ENCODE peak calls at places on chromosomes 12 and 14, in nine cellular contexts. D is stomach, S is astrocyte, B is sigmoid colon, R is heart left ventricle, U is mucosa of descending colon, H is colonic mucosa, E is thyroid gland, T is endothelial cell of umbilical vein. N is an unnamed sample. For H3K9me3 and H3K36me3, the result is how much of the 10 kb centered on the place peaks cover.

GRCh38 chr12:2775431-2775830 is 19.3 kb upstream of the FKBP4 start:
- DNase-seq in E (no peak), D (peak), B (no peak), S (no peak), U (no peak), R (peak), H (no peak), T (no peak), N (peak)

GRCh38 chr14:99522457-99522891 is 41.3 kb downstream of the CCNK start:
- DNase-seq in D (no peak), H (no peak), U (no peak), T (peak), B (peak), R (peak), E (peak), S (peak), N (no peak)

GRCh38 chr14:104369208-104369607 is 210.4 kb upstream of the C14orf180 start:
- DNase-seq in E (no peak), B (no peak), D (no peak), U (no peak), T (no peak), R (peak), S (no peak), H (no peak), N (no peak)

GRCh38 chr14:104146651-104147345 is 8.4 kb downstream of the KIF26A start:
- DNase-seq in E (no peak), B (peak), S (no peak), D (no peak), T (no peak), U (no peak), R (peak), H (no peak), N (no peak)

GRCh38 chr14:59981564-59981963 is 61.6 kb downstream of the LRRC9 start:
- DNase-seq in U (no peak), H (no peak), T (no peak), S (no peak), B (no peak), R (no peak), D (no peak), E (no peak), N (no peak)

GRCh38 chr12:88391556-88391955 is 188.7 kb downstream of the KITLG start:
- DNase-seq in D (no peak), R (no peak), E (no peak), H (no peak), S (peak), U (no peak), T (peak), B (no peak), N (no peak)

GRCh38 chr12:69070319-69071090 is 137.5 kb upstream of the CPM start:
- DNase-seq in D (peak), S (peak), B (peak), E (peak), R (peak), T (peak), H (peak), U (peak), N (peak)

GRCh38 chr14:53295985-53296582 is 143.0 kb upstream of the DDHD1 start:
- DNase-seq in T (peak), B (no peak), H (no peak), S (peak), U (peak), E (no peak), R (no peak), D (no peak), N (no peak)

GRCh38 chr12:116818341-116818856 is 62.8 kb downstream of the HRK start:
- DNase-seq in E (peak), H (peak), S (peak), R (peak), T (peak), B (no peak), U (peak), D (peak), N (peak)

GRCh38 chr14:72781476-72782181 is 112.3 kb downstream of the DPF3 start:
- DNase-seq in H (peak), B (no peak), E (no peak), R (no peak), D (no peak), U (no peak), T (peak), S (peak), N (no peak)

GRCh38 chr12:84117190-84117589 is 795.4 kb downstream of the SLC6A15 start:
- DNase-seq in B (no peak), S (no peak), H (no peak), T (no peak), E (no peak), U (no peak), R (no peak), D (no peak), N (no peak)

GRCh38 chr14:32545109-32545857 is 216.2 kb downstream of the AKAP6 start:
- DNase-seq in T (no peak), B (no peak), D (no peak), E (no peak), S (no peak), R (no peak), H (no peak), U (no peak), N (no peak)

GRCh38 chr12:78086553-78087362 is 256.1 kb downstream of the NAV3 start:
- DNase-seq in T (peak), E (no peak), S (peak), B (no peak), H (no peak), R (no peak), U (no peak), D (no peak), N (no peak)

GRCh38 chr14:101350021-101350420 is 211.3 kb upstream of the DIO3 start:
- DNase-seq in B (no peak), E (no peak), D (peak), R (no peak), U (no peak), T (no peak), H (no peak), S (no peak), N (no peak)
- H3K9me3 ChIP-seq in B (under half), E (under half), D (under half), R (under half), U (under half), T (under half), H (under half), S (under half), N (under half)

DNA sequence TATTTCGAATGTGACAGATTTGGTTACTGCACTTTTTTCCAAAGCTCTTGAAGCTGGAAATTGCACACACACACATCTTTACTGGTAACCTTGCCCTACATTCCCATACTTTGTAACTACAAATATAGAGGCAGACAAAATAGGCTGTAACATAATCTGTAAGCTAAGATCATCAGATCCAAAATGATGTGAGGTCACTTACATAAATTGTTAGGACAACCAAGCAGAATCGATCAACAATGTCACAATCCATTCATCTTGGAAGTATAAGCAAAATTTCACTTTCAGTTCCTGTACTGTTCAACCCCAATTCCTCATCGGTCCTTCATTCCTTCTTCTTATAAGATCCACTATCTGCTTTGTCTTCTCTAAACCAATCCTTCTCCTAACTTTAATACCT is 72.6 kb downstream of the EPS8 start:
- DNase-seq in D (no peak), H (no peak), S (no peak), B (no peak), U (no peak), E (no peak), R (no peak), T (no peak), N (no peak)
- TF ChIP-seq CTCF in D (no peak), H (no peak), S (no peak), B (no peak), U (no peak), E (no peak), R (no peak), T (no peak), N (no peak)

GRCh38 chr12:95200128-95200973 is 16.9 kb downstream of the FGD6 start:
- DNase-seq in R (no peak), E (no peak), B (no peak), D (no peak), S (no peak), T (peak), H (no peak), U (no peak), N (no peak)
- H3K36me3 ChIP-seq in R (under half), E (under half), B (under half), D (under half), S (under half), T (under half), H (under half), U (under half), N (under half)

GRCh38 chr12:34403706-34404376 is 381.5 kb downstream of the ALG10 start:
- DNase-seq in R (peak), B (peak), D (peak), U (no peak), S (no peak), T (no peak), E (no peak), H (peak), N (no peak)

GRCh38 chr12:34402228-34402898 is 380.1 kb downstream of the ALG10 start:
- DNase-seq in T (no peak), B (peak), S (no peak), R (peak), D (peak), U (no peak), E (no peak), H (peak), N (peak)

GRCh38 chr12:34401659-34402227 is 379.4 kb downstream of the ALG10 start:
- DNase-seq in D (peak), U (no peak), H (peak), T (no peak), B (peak), E (no peak), S (no peak), R (peak), N (peak)

GRCh38 chr12:34404377-34405285 is 382.3 kb downstream of the ALG10 start:
- DNase-seq in T (no peak), B (peak), U (no peak), S (no peak), D (peak), E (no peak), R (peak), H (peak), N (peak)

GRCh38 chr12:34402899-34403705 is 380.8 kb downstream of the ALG10 start:
- DNase-seq in U (no peak), D (peak), H (peak), B (peak), R (peak), S (no peak), T (no peak), E (peak), N (no peak)
- H3K9me3 ChIP-seq in U (half or more), D (half or more), H (under half), B (under half), R (under half), S (under half), T (under half), E (under half), N (under half)

DNA sequence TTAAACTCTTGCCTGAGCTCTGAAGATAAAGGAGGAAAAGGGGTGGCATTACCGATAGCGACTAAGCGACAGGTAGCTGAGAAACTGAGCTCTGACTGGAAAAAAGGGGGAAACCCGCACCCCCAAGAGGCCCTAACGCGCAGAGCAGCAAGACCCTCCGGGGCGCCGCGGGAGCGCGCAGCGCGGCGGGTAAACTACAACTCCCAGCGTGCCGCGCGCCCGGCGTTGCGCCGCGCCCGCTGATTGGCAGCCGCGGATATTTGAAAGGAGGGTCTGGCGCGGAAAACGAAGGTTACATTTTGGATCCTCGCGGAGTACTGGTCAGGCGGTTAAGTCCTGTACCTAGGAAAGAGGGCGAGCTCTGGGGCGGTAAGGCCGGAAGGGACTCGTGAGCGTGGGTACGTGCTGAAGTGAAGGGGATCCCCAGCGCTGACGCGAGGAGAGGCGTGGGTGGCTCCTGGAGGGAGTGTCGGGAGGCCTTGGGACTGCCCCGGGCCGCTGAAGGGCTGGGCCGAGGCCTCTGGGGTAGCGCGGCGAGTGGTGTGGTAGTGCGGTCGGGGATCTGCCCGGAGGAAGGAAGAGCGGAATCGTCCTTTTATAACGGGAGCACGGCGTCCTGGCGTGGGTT is at the start of gene ESPL1:
- DNase-seq in B (peak), H (peak), T (peak), D (peak), R (peak), U (peak), E (peak), S (peak), N (peak)
- TF ChIP-seq CTCF in B (peak), H (no peak), T (peak), D (no peak), R (peak), U (peak), E (peak), S (no peak), N (peak)